ENCODE peak calls at places on chromosomes 12 and 14, in four cellular contexts. K is trophoblast cell, C is IMR-90, M is mesenchymal stem cell. Z is an unnamed sample.

GRCh38 chr14:68891851-68892660 is 87.0 kb downstream of the ACTN1 start:
- DNase-seq in K (no peak), C (peak), M (peak), Z (no peak)

GRCh38 chr12:47054659-47055058 is 24.8 kb upstream of the PCED1B start:
- DNase-seq in K (no peak), C (no peak), M (no peak), Z (no peak)

GRCh38 chr12:98422809-98423208 is 92.6 kb upstream of the TMPO start:
- DNase-seq in K (no peak), C (no peak), M (no peak), Z (peak)

GRCh38 chr12:91978143-91978542 is 167.5 kb downstream of the BTG1 start:
- DNase-seq in K (no peak), C (peak), M (peak), Z (no peak)

GRCh38 chr12:52168019-52168717 is 23.6 kb downstream of the KRT80 start:
- DNase-seq in K (no peak), C (peak), M (peak), Z (no peak)

GRCh38 chr14:82879949-82880535 is 1346.4 kb upstream of the SEL1L start:
- DNase-seq in K (no peak), C (no peak), M (no peak), Z (no peak)

GRCh38 chr12:90622431-90622830 is 332.5 kb downstream of the CCER1 start:
- DNase-seq in K (peak), C (peak), M (peak), Z (no peak)

GRCh38 chr14:102824832-102825231 is 47.6 kb downstream of the TRAF3 start:
- DNase-seq in K (no peak), C (peak), M (peak), Z (no peak)

GRCh38 chr14:63257299-63257698 is 53.1 kb downstream of the RHOJ start:
- DNase-seq in K (no peak), C (no peak), M (no peak), Z (no peak)

GRCh38 chr14:85554106-85554505 is 24.2 kb downstream of the FLRT2 start:
- DNase-seq in K (no peak), C (peak), M (peak), Z (no peak)

GRCh38 chr12:64611430-64612286 is 1.4 kb downstream of the RASSF3 start:
- DNase-seq in K (no peak), C (peak), M (peak), Z (no peak)

GRCh38 chr14:36556811-36557433 is 25.5 kb downstream of the NKX2-8 start:
- DNase-seq in K (no peak), C (peak), M (peak), Z (no peak)

GRCh38 chr12:113598815-113599406 is 127.2 kb upstream of the LHX5 start:
- DNase-seq in K (no peak), C (no peak), M (no peak), Z (no peak)

GRCh38 chr12:46148706-46149463 is 120.0 kb downstream of the SLC38A1 start:
- DNase-seq in K (no peak), C (no peak), M (no peak), Z (no peak)

GRCh38 chr12:80015660-80016059 is 80.8 kb upstream of the PPP1R12A start:
- DNase-seq in K (no peak), C (no peak), M (no peak), Z (no peak)

GRCh38 chr14:45284802-45285201 is 31.8 kb upstream of the MIS18BP1 start:
- DNase-seq in K (no peak), C (no peak), M (no peak), Z (no peak)

GRCh38 chr14:100688051-100688450 is 38.6 kb upstream of the DLK1 start:
- DNase-seq in K (no peak), C (no peak), M (no peak), Z (no peak)

GRCh38 chr14:26596722-26597030 is 1.2 kb downstream of the NOVA1 start:
- DNase-seq in K (no peak), C (peak), M (peak), Z (no peak)

GRCh38 chr12:31238764-31239387 is 87.1 kb downstream of the SINHCAF start:
- DNase-seq in K (peak), C (peak), M (peak), Z (no peak)

GRCh38 chr14:106372870-106373657 is 846.7 kb downstream of the TMEM121 start:
- DNase-seq in K (peak), C (no peak), M (no peak), Z (peak)

GRCh38 chr12:49288412-49288853 is 6.5 kb upstream of the PRPH start:
- DNase-seq in K (no peak), C (peak), M (peak), Z (no peak)

GRCh38 chr12:71780207-71780822 is 25.7 kb downstream of the RAB21 start:
- DNase-seq in K (peak), C (peak), M (peak), Z (no peak)

GRCh38 chr14:66070542-66071319 is 415.4 kb upstream of the CCDC196 start:
- DNase-seq in K (no peak), C (no peak), M (peak), Z (peak)

GRCh38 chr14:71320734-71321555 is 413.7 kb downstream of the PCNX1 start:
- DNase-seq in K (peak), C (peak), M (peak), Z (no peak)

GRCh38 chr12:77996670-77997069 is 166.0 kb downstream of the NAV3 start:
- DNase-seq in K (no peak), C (no peak), M (no peak), Z (no peak)

GRCh38 chr14:64536488-64537245 is 3.9 kb upstream of the HSPA2 start:
- DNase-seq in K (peak), C (peak), M (peak), Z (no peak)

GRCh38 chr14:92645841-92646478 is 102.5 kb downstream of the LGMN start:
- DNase-seq in K (no peak), C (peak), M (peak), Z (no peak)

GRCh38 chr14:105944632-105945610 is 418.5 kb downstream of the TMEM121 start:
- DNase-seq in K (peak), C (no peak), M (no peak), Z (peak)

GRCh38 chr12:77189463-77189862 is 124.1 kb upstream of the E2F7 start:
- DNase-seq in K (no peak), C (peak), M (peak), Z (no peak)

GRCh38 chr14:22390824-22391461 is 198.1 kb downstream of the DAD1 start:
- DNase-seq in K (peak), C (no peak), M (no peak), Z (no peak)

GRCh38 chr14:101843665-101844064 is 82.2 kb downstream of the PPP2R5C start:
- DNase-seq in K (no peak), C (no peak), M (no peak), Z (no peak)

GRCh38 chr14:93926209-93926872 is 803 bp upstream of the FAM181A start:
- DNase-seq in K (no peak), C (no peak), M (no peak), Z (no peak)

GRCh38 chr14:92687681-92688433 is 60.6 kb downstream of the LGMN start:
- DNase-seq in K (no peak), C (no peak), M (peak), Z (peak)

GRCh38 chr14:35212471-35213142 is 79.6 kb upstream of the PSMA6 start:
- DNase-seq in K (no peak), C (no peak), M (no peak), Z (no peak)

GRCh38 chr14:36208690-36209278 is 32.3 kb upstream of the PTCSC3 start:
- DNase-seq in K (no peak), C (no peak), M (no peak), Z (no peak)

GRCh38 chr12:47280543-47281330 is 201.0 kb upstream of the AMIGO2 start:
- DNase-seq in K (peak), C (no peak), M (no peak), Z (no peak)

GRCh38 chr14:60721331-60722162 is 2.6 kb downstream of the SIX4 start:
- DNase-seq in K (peak), C (peak), M (peak), Z (peak)

GRCh38 chr12:47556631-47557030 is 149.2 kb downstream of the RPAP3 start:
- DNase-seq in K (no peak), C (no peak), M (no peak), Z (no peak)

DNA sequence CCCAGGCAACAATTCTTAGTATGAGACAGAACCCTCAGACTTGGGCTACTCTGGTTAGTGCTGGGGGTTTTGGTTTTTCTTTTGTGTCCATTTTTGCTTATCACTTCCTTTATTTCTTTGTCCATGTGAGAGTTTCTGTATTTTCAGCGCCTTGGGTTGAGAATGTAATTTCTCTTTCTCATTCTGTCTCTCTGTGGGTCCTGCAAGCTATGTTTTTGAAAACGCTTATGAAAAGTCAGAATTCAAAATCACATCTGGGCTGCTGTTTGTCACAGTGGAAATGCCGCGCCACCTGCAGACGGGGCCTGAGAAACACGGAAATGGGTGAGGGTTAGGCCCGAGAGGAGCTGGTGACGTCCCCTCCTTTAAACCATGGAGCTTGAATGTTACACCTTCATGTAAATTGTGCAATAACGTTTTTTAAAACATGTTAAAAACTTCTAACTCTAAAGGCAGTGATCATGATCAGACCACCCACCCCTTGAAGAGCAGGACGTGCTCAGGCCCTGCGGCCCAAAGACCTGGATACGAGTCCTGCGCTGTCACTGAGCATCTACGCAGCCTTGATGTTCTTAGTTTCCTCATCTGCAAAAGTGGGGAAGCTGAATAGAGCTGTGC is 26.1 kb downstream of the JDP2 start:
- DNase-seq in K (no peak), C (no peak), M (no peak), Z (no peak)
- H4K91ac ChIP-seq in K (peak), C (peak), M (peak), Z (peak)

GRCh38 chr14:75996488-75996887 is 10.9 kb downstream of the IFT43 start:
- DNase-seq in K (no peak), C (no peak), M (no peak), Z (no peak)
- H4K91ac ChIP-seq in K (no peak), C (no peak), M (no peak), Z (no peak)

GRCh38 chr12:41476499-41476898 is 288.4 kb downstream of the PDZRN4 start:
- DNase-seq in K (no peak), C (no peak), M (no peak), Z (no peak)
- H4K91ac ChIP-seq in K (no peak), C (no peak), M (no peak), Z (no peak)

GRCh38 chr12:57173683-57174082 is 26.3 kb upstream of the LRP1-AS start:
- DNase-seq in K (no peak), C (no peak), M (no peak), Z (no peak)

GRCh38 chr12:57176846-57177245 is 29.4 kb upstream of the LRP1-AS start:
- DNase-seq in K (no peak), C (no peak), M (no peak), Z (no peak)

GRCh38 chr12:57177354-57177753 is 29.9 kb upstream of the LRP1-AS start:
- DNase-seq in K (no peak), C (no peak), M (no peak), Z (no peak)

GRCh38 chr12:57176139-57176477 is 28.7 kb upstream of the LRP1-AS start:
- DNase-seq in K (no peak), C (no peak), M (no peak), Z (no peak)

GRCh38 chr12:57175428-57176138 is 28.2 kb upstream of the LRP1-AS start:
- DNase-seq in K (peak), C (peak), M (peak), Z (peak)
- H4K91ac ChIP-seq in K (no peak), C (no peak), M (no peak), Z (no peak)

GRCh38 chr14:104664588-104664987 is 24.8 kb upstream of the INF2 start:
- DNase-seq in K (no peak), C (no peak), M (no peak), Z (no peak)
- H4K91ac ChIP-seq in K (no peak), C (no peak), M (peak), Z (no peak)